ENCODE peak calls at places on chromosomes 7 and 10, in four cellular contexts. E is GM12865, D is WTC11, V is stomach. O is an unnamed sample.

GRCh38 chr10:12635127-12635541 is 285.8 kb downstream of the CAMK1D start:
- DNase-seq in V (no peak), E (peak; percentile 41), D (no peak), O (no peak)

GRCh38 chr10:103054621-103055020 is 136.5 kb downstream of the CNNM2 start:
- DNase-seq in E (no peak), D (no peak), V (no peak), O (no peak)

GRCh38 chr10:5284311-5285057 is 80.3 kb upstream of the UCN3 start:
- DNase-seq in D (no peak), E (peak; percentile 46), V (no peak), O (no peak)

GRCh38 chr10:5012595-5012994 is 8.9 kb upstream of the AKR1C2 start:
- DNase-seq in E (no peak), D (no peak), V (no peak), O (no peak)

GRCh38 chr10:22433875-22434274 is 88.6 kb downstream of the SPAG6 start:
- DNase-seq in D (no peak), V (no peak), E (no peak), O (no peak)

GRCh38 chr7:132537451-132537850 is 38.8 kb downstream of the PLXNA4 start:
- DNase-seq in D (no peak), V (no peak), E (no peak), O (no peak)

GRCh38 chr10:70432101-70432500 is 9.4 kb downstream of the NODAL start:
- DNase-seq in V (no peak), E (no peak), D (no peak), O (no peak)

GRCh38 chr10:43083764-43084163 is 6.9 kb downstream of the RET start:
- DNase-seq in E (no peak), D (no peak), V (no peak), O (no peak)

GRCh38 chr7:55172161-55172560 is 153.3 kb downstream of the EGFR start:
- DNase-seq in D (no peak), V (no peak), E (no peak), O (no peak)

GRCh38 chr7:28072876-28073514 is 107.6 kb downstream of the JAZF1 start:
- DNase-seq in V (no peak), E (no peak), D (no peak), O (no peak)

GRCh38 chr7:6375346-6376101 is 72.2 kb downstream of the DAGLB start:
- DNase-seq in E (peak; percentile 44), V (no peak), D (no peak), O (no peak)

GRCh38 chr7:101804087-101804631 is 13.3 kb upstream of the CUX1 start:
- DNase-seq in V (no peak), E (peak; percentile 6), D (peak; percentile 46), O (no peak)

GRCh38 chr10:101561068-101561915 is 26.8 kb downstream of the POLL start:
- DNase-seq in D (no peak), E (no peak), V (no peak), O (peak; percentile 33)

GRCh38 chr10:1515121-1515779 is 222.1 kb downstream of the ADARB2 start:
- DNase-seq in V (no peak), D (no peak), E (no peak), O (no peak)

GRCh38 chr10:79260803-79261740 is 86.2 kb upstream of the PPIF start:
- DNase-seq in E (peak; percentile 36), D (peak; percentile 38), V (peak; percentile 43), O (no peak)

GRCh38 chr7:108515013-108515412 is 10.9 kb downstream of the PNPLA8 start:
- DNase-seq in V (no peak), D (no peak), E (no peak), O (no peak)

DNA sequence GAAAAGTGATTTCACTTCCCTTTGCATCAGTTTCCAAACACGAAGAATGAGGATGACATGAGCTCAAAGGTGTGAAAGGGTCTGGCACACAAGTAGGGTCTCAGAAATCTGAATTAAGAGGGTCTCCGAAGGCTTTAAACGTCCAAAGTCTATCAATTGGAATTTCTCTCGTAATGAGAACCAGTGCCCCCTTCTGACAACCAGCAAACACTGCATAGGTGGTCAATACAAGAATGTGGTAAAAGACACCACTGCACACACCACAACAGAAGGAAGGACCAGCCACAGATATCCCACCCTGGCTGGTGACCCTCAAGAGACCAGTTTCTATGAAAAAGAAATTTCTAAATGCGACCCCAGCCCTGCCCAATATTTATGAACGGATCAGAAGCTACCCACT is 78.1 kb downstream of the CALN1 start:
- DNase-seq in E (peak; percentile 17), V (no peak), D (no peak), O (no peak)
- TF ChIP-seq CTCF in E (peak; percentile 36), V (no peak), D (peak; percentile 48), O (no peak)

GRCh38 chr10:124867304-124867703 is 65.7 kb downstream of the ABRAXAS2 start:
- DNase-seq in V (no peak), E (no peak), D (peak; percentile 38), O (no peak)
- TF ChIP-seq CTCF in V (no peak), E (no peak), D (no peak), O (no peak)

GRCh38 chr10:62627985-62628384 is 176.5 kb upstream of the ADO start:
- DNase-seq in D (no peak), E (no peak), V (no peak), O (no peak)
- TF ChIP-seq CTCF in D (no peak), E (no peak), V (no peak), O (no peak)

DNA sequence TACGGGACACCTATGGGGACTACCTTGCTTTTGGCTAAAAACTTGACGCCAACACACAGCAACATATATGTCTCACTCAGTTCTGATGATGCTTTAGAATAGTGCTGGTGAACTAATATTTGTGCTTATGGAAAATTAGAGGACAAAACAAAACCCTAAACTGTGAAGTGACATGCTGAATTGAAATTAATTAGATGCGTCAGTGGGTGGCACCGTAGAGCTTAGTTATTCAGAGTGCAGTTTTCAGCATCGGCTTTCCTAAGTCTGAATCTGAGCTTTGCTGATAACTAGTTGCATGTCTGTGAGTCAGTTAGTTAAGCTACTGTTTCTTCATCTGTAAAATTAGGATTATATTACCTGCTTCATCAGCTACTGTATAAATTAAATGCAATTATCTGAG is 245.0 kb upstream of the SORCS1 start:
- DNase-seq in E (peak; percentile 60), D (peak; percentile 16), V (no peak), O (no peak)
- TF ChIP-seq CTCF in E (peak; percentile 38), D (no peak), V (no peak), O (peak; percentile 18)

DNA sequence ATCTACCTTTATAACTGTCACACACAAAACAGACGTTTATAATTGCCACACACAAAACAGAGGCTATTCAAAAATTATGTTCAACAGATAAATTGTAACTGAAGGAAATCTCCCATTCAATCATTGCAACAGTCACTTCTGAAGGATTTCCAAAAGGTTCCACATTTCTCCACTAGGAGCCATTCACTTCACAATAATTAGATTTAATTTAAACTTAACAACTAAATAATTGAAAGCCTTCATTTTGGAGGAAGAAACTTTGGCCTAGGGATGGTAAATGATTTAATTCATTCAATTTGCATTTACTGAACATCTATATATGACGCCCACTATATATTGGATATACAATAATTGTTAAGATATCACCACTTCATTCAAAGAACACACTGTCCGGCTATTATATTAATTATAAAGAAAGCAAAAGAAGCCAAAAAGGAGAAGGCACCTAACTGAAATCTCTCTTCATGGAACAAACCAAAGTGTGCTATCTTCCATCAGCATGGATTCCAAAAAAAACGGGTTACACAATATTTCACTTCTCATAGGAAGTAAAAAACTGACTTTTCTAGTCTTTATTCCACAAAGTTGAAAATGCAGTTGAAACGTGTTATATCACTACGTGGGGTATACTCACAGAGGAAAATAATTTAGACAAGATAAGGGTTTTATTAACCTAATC is 1.7 kb downstream of the ATAD1 start:
- DNase-seq in E (no peak), D (no peak), V (no peak), O (no peak)
- TF ChIP-seq CTCF in E (no peak), D (no peak), V (no peak), O (no peak)